ENCODE peak calls at places on chromosome 22, in eight cellular contexts. Y is B cell, J is fibroblast of lung, Q is endothelial cell of umbilical vein, P is kidney, C is WERI-Rb-1, W is left ventricle myocardium inferior, M is OCI-LY7. G is an unnamed sample.
A peak's percentile ranks its signal among the peaks of the same experiment; 100 is the strongest.

GRCh38 chr22:19554834-19555404 is 30.7 kb upstream of the CLDN5 start:
- DNase-seq in Y (no peak), J (peak; percentile 46), Q (peak; percentile 73), P (no peak), C (peak; percentile 18), W (no peak), M (no peak), G (no peak)

GRCh38 chr22:30829901-30830550 is 135.4 kb downstream of the OSBP2 start:
- DNase-seq in Y (no peak), J (peak; percentile 92), Q (peak; percentile 63), P (no peak), C (no peak), W (no peak), M (no peak), G (peak; percentile 92)

GRCh38 chr22:39209756-39210155 is 35.0 kb downstream of the PDGFB start:
- DNase-seq in Y (no peak), J (no peak), Q (no peak), P (peak; percentile 44), C (no peak), W (no peak), M (no peak), G (no peak)

GRCh38 chr22:28013611-28014010 is 94.6 kb upstream of the PITPNB start:
- DNase-seq in Y (no peak), J (no peak), Q (no peak), P (no peak), C (no peak), W (peak; percentile 9), M (no peak), G (no peak)

GRCh38 chr22:35126993-35127392 is 61.0 kb downstream of the ISX start:
- DNase-seq in Y (no peak), J (no peak), Q (no peak), P (no peak), C (no peak), W (no peak), M (no peak), G (no peak)

GRCh38 chr22:32204211-32204855 is 540 bp downstream of the RFPL2 start:
- DNase-seq in Y (peak; percentile 41), J (no peak), Q (no peak), P (no peak), C (peak; percentile 41), W (no peak), M (no peak), G (no peak)

GRCh38 chr22:26660961-26661578 is 3.7 kb downstream of the MIAT start:
- DNase-seq in Y (no peak), J (no peak), Q (no peak), P (no peak), C (peak; percentile 50), W (no peak), M (peak; percentile 51), G (no peak)

GRCh38 chr22:20292673-20293232 is 24.6 kb upstream of the RTN4R start:
- DNase-seq in Y (no peak), J (no peak), Q (no peak), P (no peak), C (no peak), W (no peak), M (no peak), G (no peak)

GRCh38 chr22:47187558-47187957 is 425.1 kb downstream of the TBC1D22A start:
- DNase-seq in Y (no peak), J (no peak), Q (no peak), P (no peak), C (peak; percentile 0), W (no peak), M (no peak), G (no peak)

GRCh38 chr22:30079952-30080533 is at the start of gene HORMAD2:
- DNase-seq in Y (no peak), J (peak; percentile 43), Q (peak; percentile 22), P (peak; percentile 86), C (no peak), W (no peak), M (no peak), G (no peak)

GRCh38 chr22:27461470-27461869 is 340.1 kb downstream of the MN1 start:
- DNase-seq in Y (no peak), J (peak; percentile 33), Q (no peak), P (no peak), C (no peak), W (no peak), M (no peak), G (peak; percentile 50)

GRCh38 chr22:34761111-34761510 is 304.8 kb upstream of the ISX start:
- DNase-seq in Y (no peak), J (no peak), Q (no peak), P (no peak), C (no peak), W (no peak), M (no peak), G (no peak)

GRCh38 chr22:23401111-23401909 is 178.8 kb downstream of the IGLL1 start:
- DNase-seq in Y (no peak), J (no peak), Q (no peak), P (peak; percentile 79), C (no peak), W (no peak), M (no peak), G (peak; percentile 62)

GRCh38 chr22:47021371-47022074 is 259.1 kb downstream of the TBC1D22A start:
- DNase-seq in Y (no peak), J (no peak), Q (no peak), P (peak; percentile 52), C (no peak), W (no peak), M (no peak), G (no peak)

GRCh38 chr22:19451570-19451969 is 4.1 kb upstream of the C22orf39 start:
- DNase-seq in Y (no peak), J (no peak), Q (no peak), P (no peak), C (no peak), W (no peak), M (no peak), G (no peak)

GRCh38 chr22:39725351-39726035 is 154.9 kb downstream of the CACNA1I start:
- DNase-seq in Y (peak; percentile 11), J (no peak), Q (no peak), P (no peak), C (no peak), W (no peak), M (no peak), G (no peak)

GRCh38 chr22:39308614-39309363 is 10.6 kb downstream of the RPL3 start:
- DNase-seq in Y (no peak), J (peak; percentile 98), Q (peak; percentile 88), P (no peak), C (no peak), W (no peak), M (no peak), G (peak; percentile 88)

GRCh38 chr22:37472418-37473006 is 13.7 kb downstream of the MFNG start:
- DNase-seq in Y (peak; percentile 67), J (peak; percentile 23), Q (no peak), P (peak; percentile 46), C (peak; percentile 70), W (no peak), M (peak; percentile 55), G (no peak)

GRCh38 chr22:27240298-27240885 is 561.2 kb downstream of the MN1 start:
- DNase-seq in Y (no peak), J (no peak), Q (peak; percentile 67), P (no peak), C (no peak), W (no peak), M (no peak), G (no peak)

GRCh38 chr22:46156031-46156430 is 5.7 kb downstream of the PPARA start:
- DNase-seq in Y (no peak), J (no peak), Q (no peak), P (no peak), C (no peak), W (no peak), M (no peak), G (no peak)

GRCh38 chr22:29623059-29623458 is 19.6 kb downstream of the NF2 start:
- DNase-seq in Y (no peak), J (no peak), Q (no peak), P (no peak), C (no peak), W (no peak), M (no peak), G (no peak)

GRCh38 chr22:50143096-50143495 is 27.4 kb upstream of the PANX2 start:
- DNase-seq in Y (no peak), J (no peak), Q (no peak), P (no peak), C (no peak), W (no peak), M (no peak), G (no peak)

GRCh38 chr22:50139843-50140415 is 30.6 kb upstream of the PANX2 start:
- DNase-seq in Y (no peak), J (no peak), Q (no peak), P (no peak), C (no peak), W (no peak), M (peak; percentile 67), G (no peak)

GRCh38 chr22:50141462-50141861 is 29.1 kb upstream of the PANX2 start:
- DNase-seq in Y (no peak), J (no peak), Q (no peak), P (no peak), C (no peak), W (no peak), M (no peak), G (no peak)

GRCh38 chr22:50140615-50141014 is 29.9 kb upstream of the PANX2 start:
- DNase-seq in Y (no peak), J (peak; percentile 28), Q (no peak), P (no peak), C (no peak), W (no peak), M (no peak), G (no peak)

GRCh38 chr22:50141891-50142363 is 28.6 kb upstream of the PANX2 start:
- DNase-seq in Y (no peak), J (peak; percentile 70), Q (no peak), P (no peak), C (no peak), W (no peak), M (no peak), G (no peak)
- TF ChIP-seq CTCF in Y (no peak), J (peak; percentile 30), Q (no peak), P (no peak), C (peak; percentile 58), W (no peak), M (peak; percentile 63), G (no peak)

GRCh38 chr22:41658869-41659268 is 29.8 kb downstream of the SNU13 start:
- DNase-seq in Y (no peak), J (no peak), Q (no peak), P (no peak), C (no peak), W (no peak), M (no peak), G (no peak)
- TF ChIP-seq CTCF in Y (no peak), J (no peak), Q (no peak), P (no peak), C (no peak), W (no peak), M (no peak), G (no peak)

DNA sequence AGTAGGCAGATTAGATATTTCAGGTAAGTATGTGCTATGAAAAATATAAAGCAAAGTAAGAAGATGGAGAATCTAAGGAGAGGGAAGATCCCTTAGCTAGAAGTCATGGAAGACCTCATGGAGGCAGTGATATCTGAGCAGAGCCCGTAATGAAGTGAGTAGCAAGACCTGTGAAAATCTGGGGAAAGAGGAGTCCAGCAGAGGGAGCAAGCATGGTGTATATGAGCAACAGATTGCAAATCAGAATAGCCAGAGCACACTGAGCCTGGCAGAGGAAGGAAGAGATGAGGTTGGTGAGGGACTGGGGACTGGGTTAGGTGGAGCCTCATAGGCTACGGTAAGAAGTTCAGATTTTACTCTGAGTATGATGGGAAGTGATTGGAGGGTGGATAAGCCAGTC is 9.4 kb downstream of the LHFPL7 start:
- DNase-seq in Y (no peak), J (no peak), Q (peak; percentile 59), P (no peak), C (peak; percentile 57), W (no peak), M (peak; percentile 11), G (no peak)
- TF ChIP-seq CTCF in Y (no peak), J (peak; percentile 45), Q (peak; percentile 29), P (peak; percentile 5), C (peak; percentile 71), W (peak; percentile 24), M (peak; percentile 51), G (peak; percentile 10)

GRCh38 chr22:36386351-36386899 is 1.3 kb downstream of the MYH9 start:
- DNase-seq in Y (peak; percentile 67), J (no peak), Q (peak; percentile 32), P (peak; percentile 92), C (peak; percentile 48), W (no peak), M (peak; percentile 55), G (no peak)
- TF ChIP-seq CTCF in Y (no peak), J (no peak), Q (no peak), P (no peak), C (peak; percentile 12), W (no peak), M (no peak), G (peak; percentile 2)